ENCODE peak calls at places on chromosome 14, in ten cellular contexts. P is uterus, H is tibial nerve, Y is left ventricle myocardium inferior, E is pancreas, T is OCI-LY7, C is suprapubic skin, X is esophagus squamous epithelium, L is hepatocyte, B is heart left ventricle. I is an unnamed sample. For H3K4me1, the result is how much of the 10 kb centered on the place peaks cover.

GRCh38 chr14:77458249-77458950 is 507 bp downstream of the AHSA1 start:
- DNase-seq in P (no peak), H (no peak), Y (no peak), E (peak), T (peak), C (no peak), X (no peak), L (peak), B (no peak), I (no peak)

GRCh38 chr14:96940009-96940408 is 142.8 kb downstream of the VRK1 start:
- DNase-seq in P (no peak), H (no peak), Y (no peak), E (no peak), T (no peak), C (no peak), X (no peak), L (peak), B (no peak), I (no peak)

GRCh38 chr14:105486974-105487448 is 325 bp downstream of the CRIP1 start:
- DNase-seq in P (peak), H (no peak), Y (peak), E (no peak), T (no peak), C (no peak), X (no peak), L (no peak), B (peak), I (no peak)

GRCh38 chr14:99784508-99784907 is 8.7 kb upstream of the EML1 start:
- DNase-seq in P (no peak), H (no peak), Y (no peak), E (no peak), T (no peak), C (peak), X (no peak), L (peak), B (no peak), I (no peak)

GRCh38 chr14:69682607-69683263 is 71.3 kb downstream of the SUSD6 start:
- DNase-seq in P (no peak), H (no peak), Y (no peak), E (no peak), T (no peak), C (no peak), X (no peak), L (no peak), B (no peak), I (no peak)

GRCh38 chr14:51087024-51087423 is 7.9 kb downstream of the TRIM9 start:
- DNase-seq in P (no peak), H (no peak), Y (peak), E (no peak), T (no peak), C (no peak), X (no peak), L (peak), B (no peak), I (no peak)

GRCh38 chr14:25041898-25042297 is 8.0 kb downstream of the STXBP6 start:
- DNase-seq in P (no peak), H (no peak), Y (no peak), E (no peak), T (no peak), C (no peak), X (no peak), L (no peak), B (no peak), I (no peak)

GRCh38 chr14:77561881-77562280 is 54.6 kb downstream of the SPTLC2 start:
- DNase-seq in P (no peak), H (no peak), Y (no peak), E (no peak), T (no peak), C (no peak), X (no peak), L (no peak), B (no peak), I (no peak)

GRCh38 chr14:103031956-103032355 is 25.4 kb downstream of the CDC42BPB start:
- DNase-seq in P (no peak), H (no peak), Y (no peak), E (no peak), T (peak), C (no peak), X (no peak), L (peak), B (no peak), I (no peak)

GRCh38 chr14:29282169-29282568 is 515.6 kb downstream of the FOXG1 start:
- DNase-seq in P (no peak), H (no peak), Y (no peak), E (no peak), T (no peak), C (no peak), X (no peak), L (no peak), B (no peak), I (no peak)

GRCh38 chr14:44444454-44444853 is 62.6 kb downstream of the FSCB start:
- DNase-seq in P (no peak), H (no peak), Y (no peak), E (no peak), T (no peak), C (no peak), X (no peak), L (no peak), B (no peak), I (no peak)

GRCh38 chr14:24204163-24205146 is 1.0 kb upstream of the TSSK4 start:
- DNase-seq in P (no peak), H (no peak), Y (no peak), E (no peak), T (no peak), C (no peak), X (no peak), L (no peak), B (no peak), I (no peak)

GRCh38 chr14:61461808-61462275 is 140.5 kb downstream of the PRKCH start:
- DNase-seq in P (no peak), H (no peak), Y (no peak), E (no peak), T (peak), C (no peak), X (no peak), L (peak), B (no peak), I (no peak)

GRCh38 chr14:23648764-23649460 is 12.7 kb downstream of the DHRS2 start:
- DNase-seq in P (no peak), H (no peak), Y (no peak), E (no peak), T (no peak), C (no peak), X (no peak), L (no peak), B (no peak), I (peak)

GRCh38 chr14:56044196-56044595 is 74.0 kb upstream of the PELI2 start:
- DNase-seq in P (no peak), H (no peak), Y (no peak), E (no peak), T (no peak), C (no peak), X (no peak), L (no peak), B (no peak), I (no peak)

GRCh38 chr14:57461777-57462320 is 31.8 kb downstream of the CCDC198 start:
- DNase-seq in P (no peak), H (no peak), Y (no peak), E (no peak), T (no peak), C (no peak), X (no peak), L (peak), B (no peak), I (no peak)

GRCh38 chr14:50044040-50044651 is 72.2 kb downstream of the VCPKMT start:
- DNase-seq in P (no peak), H (no peak), Y (no peak), E (no peak), T (peak), C (no peak), X (no peak), L (no peak), B (no peak), I (no peak)

GRCh38 chr14:101182476-101182875 is 279.0 kb upstream of the RTL1 start:
- DNase-seq in P (peak), H (no peak), Y (no peak), E (no peak), T (no peak), C (no peak), X (no peak), L (no peak), B (no peak), I (no peak)

GRCh38 chr14:71137536-71138235 is 230.4 kb downstream of the PCNX1 start:
- DNase-seq in P (no peak), H (no peak), Y (no peak), E (no peak), T (no peak), C (no peak), X (no peak), L (no peak), B (no peak), I (no peak)

GRCh38 chr14:28577711-28578131 is 188.9 kb upstream of the FOXG1 start:
- DNase-seq in P (no peak), H (no peak), Y (no peak), E (no peak), T (no peak), C (no peak), X (no peak), L (no peak), B (no peak), I (no peak)

GRCh38 chr14:71113376-71113775 is 206.1 kb downstream of the PCNX1 start:
- DNase-seq in P (no peak), H (no peak), Y (no peak), E (no peak), T (no peak), C (no peak), X (no peak), L (no peak), B (no peak), I (no peak)

GRCh38 chr14:96204151-96205058 is at the start of gene BDKRB2:
- DNase-seq in P (peak), H (peak), Y (peak), E (peak), T (no peak), C (peak), X (no peak), L (peak), B (peak), I (no peak)

GRCh38 chr14:85528882-85529585 is 910 bp upstream of the FLRT2 start:
- DNase-seq in P (no peak), H (no peak), Y (no peak), E (no peak), T (no peak), C (no peak), X (no peak), L (peak), B (no peak), I (peak)

GRCh38 chr14:22448035-22448904 is 140.8 kb downstream of the DAD1 start:
- DNase-seq in P (no peak), H (no peak), Y (no peak), E (no peak), T (peak), C (no peak), X (no peak), L (no peak), B (no peak), I (no peak)

GRCh38 chr14:61280526-61281185 is 482 bp downstream of the TMEM30B start:
- DNase-seq in P (peak), H (peak), Y (peak), E (peak), T (no peak), C (peak), X (no peak), L (peak), B (peak), I (no peak)

GRCh38 chr14:94001501-94002396 is 4.6 kb downstream of the CCDC197 start:
- DNase-seq in P (peak), H (peak), Y (peak), E (peak), T (peak), C (no peak), X (no peak), L (peak), B (peak), I (no peak)

GRCh38 chr14:75578099-75578785 is at the start of gene FLVCR2:
- DNase-seq in P (peak), H (peak), Y (peak), E (peak), T (no peak), C (peak), X (no peak), L (peak), B (peak), I (peak)

GRCh38 chr14:35878272-35879140 is 52.4 kb downstream of the BRMS1L start:
- DNase-seq in P (peak), H (no peak), Y (no peak), E (no peak), T (no peak), C (no peak), X (no peak), L (peak), B (peak), I (no peak)

GRCh38 chr14:82432531-82432930 is 898.9 kb upstream of the SEL1L start:
- DNase-seq in P (no peak), H (no peak), Y (no peak), E (no peak), T (no peak), C (no peak), X (no peak), L (no peak), B (no peak), I (no peak)

GRCh38 chr14:29274890-29275651 is 508.5 kb downstream of the FOXG1 start:
- DNase-seq in P (no peak), H (no peak), Y (no peak), E (no peak), T (no peak), C (no peak), X (no peak), L (no peak), B (no peak), I (no peak)

GRCh38 chr14:96710060-96710636 is 87.0 kb upstream of the VRK1 start:
- DNase-seq in P (no peak), H (no peak), Y (no peak), E (no peak), T (no peak), C (no peak), X (no peak), L (no peak), B (no peak), I (no peak)

GRCh38 chr14:98940693-98941437 is 331.1 kb downstream of the BCL11B start:
- DNase-seq in P (no peak), H (no peak), Y (no peak), E (no peak), T (no peak), C (no peak), X (no peak), L (no peak), B (no peak), I (no peak)

GRCh38 chr14:24171422-24172260 is at the start of gene REC8:
- DNase-seq in P (peak), H (peak), Y (peak), E (peak), T (no peak), C (no peak), X (no peak), L (peak), B (peak), I (peak)

GRCh38 chr14:33317675-33318074 is 379.0 kb downstream of the NPAS3 start:
- DNase-seq in P (no peak), H (no peak), Y (no peak), E (no peak), T (no peak), C (no peak), X (no peak), L (no peak), B (no peak), I (no peak)

GRCh38 chr14:102085503-102085902 is 1.3 kb downstream of the HSP90AA1 start:
- DNase-seq in P (no peak), H (no peak), Y (no peak), E (no peak), T (no peak), C (no peak), X (no peak), L (no peak), B (no peak), I (no peak)

GRCh38 chr14:23561873-23562821 is 5.4 kb downstream of the AP1G2 start:
- DNase-seq in P (no peak), H (no peak), Y (no peak), E (no peak), T (no peak), C (no peak), X (no peak), L (no peak), B (no peak), I (no peak)

GRCh38 chr14:93930296-93930988 is 3.3 kb downstream of the FAM181A start:
- DNase-seq in P (no peak), H (no peak), Y (no peak), E (no peak), T (no peak), C (no peak), X (no peak), L (no peak), B (no peak), I (no peak)

GRCh38 chr14:33165144-33165925 is 226.7 kb downstream of the NPAS3 start:
- DNase-seq in P (no peak), H (no peak), Y (no peak), E (no peak), T (peak), C (no peak), X (no peak), L (peak), B (no peak), I (no peak)

GRCh38 chr14:34098045-34098984 is 147.4 kb upstream of the EGLN3 start:
- DNase-seq in P (peak), H (peak), Y (no peak), E (peak), T (no peak), C (no peak), X (no peak), L (peak), B (peak), I (no peak)

GRCh38 chr14:79295385-79295784 is 915.9 kb downstream of the DIO2 start:
- DNase-seq in P (no peak), H (no peak), Y (no peak), E (no peak), T (no peak), C (no peak), X (no peak), L (no peak), B (no peak), I (no peak)

GRCh38 chr14:79304279-79304678 is 907.0 kb downstream of the DIO2 start:
- DNase-seq in P (no peak), H (no peak), Y (no peak), E (no peak), T (no peak), C (no peak), X (no peak), L (no peak), B (no peak), I (no peak)

GRCh38 chr14:79294506-79294905 is 916.8 kb downstream of the DIO2 start:
- DNase-seq in P (no peak), H (no peak), Y (no peak), E (no peak), T (no peak), C (no peak), X (no peak), L (no peak), B (no peak), I (no peak)

GRCh38 chr14:79298373-79298772 is 912.9 kb downstream of the DIO2 start:
- DNase-seq in P (no peak), H (no peak), Y (no peak), E (no peak), T (no peak), C (no peak), X (no peak), L (peak), B (no peak), I (no peak)

GRCh38 chr14:79299162-79299561 is 912.1 kb downstream of the DIO2 start:
- DNase-seq in P (no peak), H (no peak), Y (no peak), E (no peak), T (no peak), C (no peak), X (no peak), L (peak), B (no peak), I (no peak)
- TF ChIP-seq CTCF in P (no peak), H (no peak), Y (no peak), E (no peak), T (no peak), C (no peak), X (no peak), L (no peak), B (no peak), I (no peak)

DNA sequence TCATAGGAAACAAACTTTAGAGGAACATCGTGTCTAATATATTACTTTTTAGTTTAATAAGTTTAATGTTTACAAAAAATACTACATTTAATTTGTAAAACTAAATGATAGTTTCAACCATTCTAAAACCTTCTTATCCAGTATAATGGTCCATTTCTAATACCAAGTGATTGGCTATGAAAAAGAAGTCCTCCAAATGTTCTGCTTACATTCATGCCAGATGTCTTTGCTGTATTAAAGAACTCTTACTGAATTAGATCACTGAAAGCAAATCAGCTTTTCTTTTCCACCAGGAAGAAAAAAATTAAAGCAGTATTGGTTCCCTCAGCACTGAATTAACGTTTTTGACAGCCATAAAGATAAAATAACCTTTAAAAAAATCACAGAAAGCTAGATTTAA is 3.7 kb downstream of the NOVA1 start:
- DNase-seq in P (no peak), H (no peak), Y (no peak), E (no peak), T (no peak), C (no peak), X (no peak), L (no peak), B (no peak), I (no peak)
- H3K4me3 ChIP-seq in P (no peak), H (no peak), Y (no peak), E (no peak), T (no peak), C (peak), X (no peak), L (no peak), B (no peak), I (no peak)

DNA sequence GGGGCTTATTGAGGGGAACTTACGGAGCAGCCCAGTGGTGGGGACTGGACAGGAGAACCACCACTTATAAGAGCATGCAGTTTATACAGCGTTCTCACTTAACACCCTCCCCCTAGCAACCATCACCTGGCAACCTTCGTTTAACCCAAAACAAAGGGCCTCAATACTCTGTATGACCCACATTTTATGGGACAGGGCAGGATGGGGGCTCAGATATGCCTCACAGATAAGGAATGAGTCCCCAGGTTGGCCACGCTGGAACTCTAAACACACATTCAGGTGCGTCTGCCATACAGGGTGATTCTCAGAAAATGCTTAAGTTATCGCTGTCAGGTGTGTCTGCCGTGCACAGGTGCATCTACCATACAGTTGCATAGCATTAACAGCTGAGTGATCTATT is 99.2 kb downstream of the GCH1 start:
- DNase-seq in P (no peak), H (no peak), Y (no peak), E (no peak), T (no peak), C (no peak), X (no peak), L (no peak), B (no peak), I (no peak)
- H3K4me1 ChIP-seq in P (under half), H (under half), Y (under half), E (under half), T (under half), C (under half), X (under half), L (under half), B (under half), I (under half)

DNA sequence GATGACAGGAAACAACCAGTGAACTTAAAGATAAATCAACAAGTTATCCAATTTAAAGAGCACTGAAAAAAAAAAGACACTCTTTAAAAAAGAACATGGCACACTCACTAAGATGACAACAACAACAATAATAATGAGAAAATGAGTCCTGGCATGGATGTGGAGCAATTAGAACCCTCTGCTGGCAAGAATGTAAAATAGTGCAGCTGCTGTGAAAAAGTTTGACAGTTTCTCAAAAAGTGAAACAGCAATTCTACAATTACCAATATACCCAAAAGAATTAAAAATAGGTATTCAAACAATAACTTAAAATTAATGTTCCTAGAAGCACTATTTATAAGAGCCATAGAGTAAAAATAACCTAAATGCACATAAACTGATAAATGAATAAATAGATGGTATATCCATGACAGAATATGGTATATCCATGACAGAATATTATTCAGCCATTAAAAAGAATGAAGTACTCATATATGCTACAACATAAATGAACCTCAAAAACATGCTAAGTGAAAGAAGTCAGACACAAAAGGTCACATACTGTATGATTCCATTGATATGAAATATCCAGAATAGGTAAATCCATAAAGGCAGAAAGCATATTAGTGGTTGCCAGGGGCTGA is 49.1 kb upstream of the GPHB5 start:
- DNase-seq in P (no peak), H (no peak), Y (no peak), E (no peak), T (no peak), C (no peak), X (no peak), L (no peak), B (no peak), I (no peak)
- TF ChIP-seq CTCF in P (no peak), H (no peak), Y (no peak), E (no peak), T (no peak), C (no peak), X (no peak), L (no peak), B (no peak), I (no peak)

GRCh38 chr14:37566811-37567371 is 28.2 kb downstream of the FOXA1 start:
- DNase-seq in P (no peak), H (no peak), Y (no peak), E (no peak), T (no peak), C (no peak), X (no peak), L (peak), B (no peak), I (no peak)
- H3K4me3 ChIP-seq in P (no peak), H (no peak), Y (no peak), E (no peak), T (no peak), C (no peak), X (no peak), L (peak), B (no peak), I (no peak)